ENCODE peak calls at places on chromosomes 1 and 21, in five cellular contexts. W is CD4-positive, alpha-beta memory T cell; O is cardiac fibroblast; D is astrocyte of the spinal cord; I is transverse colon. E is an unnamed sample.

GRCh38 chr21:45011911-45012660 is 62.3 kb upstream of the ADARB1 start:
- DNase-seq in W (no peak), O (peak; percentile 94), D (peak; percentile 87), I (peak; percentile 19), E (no peak)

GRCh38 chr21:37483776-37484175 is 117.2 kb downstream of the DYRK1A start:
- DNase-seq in W (no peak), O (no peak), D (no peak), I (no peak), E (no peak)

GRCh38 chr1:184567648-184568047 is 180.8 kb downstream of the C1orf21 start:
- DNase-seq in W (no peak), O (peak; percentile 23), D (peak; percentile 45), I (no peak), E (no peak)

GRCh38 chr1:17012775-17013501 is 1.2 kb upstream of the ATP13A2 start:
- DNase-seq in W (no peak), O (peak; percentile 72), D (peak; percentile 46), I (no peak), E (no peak)

GRCh38 chr1:18926315-18927081 is 24.1 kb upstream of the ALDH4A1 start:
- DNase-seq in W (peak; percentile 80), O (peak; percentile 98), D (peak; percentile 93), I (peak; percentile 70), E (peak; percentile 80)

GRCh38 chr1:245749053-245749452 is 594.3 kb downstream of the KIF26B start:
- DNase-seq in W (no peak), O (no peak), D (no peak), I (no peak), E (no peak)

GRCh38 chr1:12123172-12123571 is 43.6 kb upstream of the TNFRSF1B start:
- DNase-seq in W (no peak), O (no peak), D (no peak), I (no peak), E (no peak)

GRCh38 chr21:16156841-16157240 is 427.1 kb downstream of the USP25 start:
- DNase-seq in W (no peak), O (no peak), D (no peak), I (no peak), E (no peak)

GRCh38 chr1:236148471-236148847 is 6.1 kb downstream of the GPR137B start:
- DNase-seq in W (no peak), O (no peak), D (peak; percentile 36), I (no peak), E (no peak)

GRCh38 chr1:4977701-4978100 is 323.3 kb downstream of the AJAP1 start:
- DNase-seq in W (no peak), O (no peak), D (no peak), I (no peak), E (no peak)

GRCh38 chr21:37682908-37683307 is 233.3 kb downstream of the KCNJ6 start:
- DNase-seq in W (no peak), O (peak; percentile 28), D (no peak), I (no peak), E (no peak)

GRCh38 chr21:37536616-37537278 is 170.2 kb downstream of the DYRK1A start:
- DNase-seq in W (no peak), O (no peak), D (no peak), I (no peak), E (no peak)

GRCh38 chr1:162720996-162721395 is 69.5 kb upstream of the HSD17B7 start:
- DNase-seq in W (no peak), O (peak; percentile 51), D (peak; percentile 33), I (no peak), E (no peak)

GRCh38 chr1:26697441-26697977 is 1.7 kb downstream of the ARID1A start:
- DNase-seq in W (no peak), O (no peak), D (no peak), I (no peak), E (no peak)

GRCh38 chr1:26696645-26697440 is 1.0 kb downstream of the ARID1A start:
- DNase-seq in W (peak; percentile 78), O (no peak), D (no peak), I (peak; percentile 52), E (peak; percentile 75)

GRCh38 chr1:26694597-26695416 is 1.0 kb upstream of the ARID1A start:
- DNase-seq in W (no peak), O (no peak), D (no peak), I (peak; percentile 20), E (no peak)

GRCh38 chr1:26695417-26696190 is at the start of gene ARID1A:
- DNase-seq in W (peak; percentile 98), O (peak; percentile 98), D (peak; percentile 99), I (peak; percentile 97), E (peak; percentile 100)

GRCh38 chr1:26696191-26696644 is 403 bp downstream of the ARID1A start:
- DNase-seq in W (no peak), O (no peak), D (no peak), I (peak; percentile 17), E (no peak)
- H3K4me3 ChIP-seq in W (no peak overlapping the region), O (peak overlapping the region; percentile 73), D (peak overlapping the region; percentile 74), I (peak overlapping the region; percentile 90), E (peak overlapping the region; percentile 88)

DNA sequence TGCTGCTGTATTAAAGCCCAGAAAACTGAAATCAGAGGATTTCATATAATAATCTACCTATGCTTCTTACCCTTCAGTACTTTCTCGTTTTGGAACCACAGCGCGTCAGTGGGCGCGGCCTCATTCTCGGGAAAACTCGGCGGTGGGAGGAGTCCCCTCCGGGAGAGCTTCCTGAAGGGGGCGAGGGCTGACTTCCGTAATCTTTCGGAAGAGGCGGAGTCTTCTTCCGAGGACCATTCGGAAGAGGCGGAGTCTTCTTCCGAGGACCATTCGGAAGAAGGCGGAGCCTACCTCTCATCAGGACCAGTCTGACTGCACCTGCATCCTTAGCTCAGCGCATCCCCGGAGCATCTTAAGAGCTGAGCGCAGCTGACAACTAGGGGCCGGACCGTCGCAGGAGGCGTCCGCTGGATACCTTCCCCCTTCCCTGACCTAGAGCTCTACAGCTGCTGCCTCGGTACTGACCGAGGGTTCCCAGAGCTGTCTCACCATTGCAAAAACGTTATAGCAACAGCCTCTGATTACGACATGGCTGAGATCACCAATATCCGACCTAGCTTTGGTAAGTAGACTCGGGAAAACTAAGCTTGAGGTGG is at the start of gene SYT11:
- DNase-seq in W (peak; percentile 91), O (peak; percentile 96), D (peak; percentile 96), I (peak; percentile 96), E (peak; percentile 92)
- H3K4me3 ChIP-seq in W (peak within 1 kb of the TSS; percentile 36), O (peak within 1 kb of the TSS; percentile 59), D (peak within 1 kb of the TSS; percentile 56), I (peak within 1 kb of the TSS; percentile 41), E (peak within 1 kb of the TSS; percentile 73)

GRCh38 chr1:89022167-89022959 is at the start of gene GBP3:
- DNase-seq in W (peak; percentile 56), O (peak; percentile 81), D (peak; percentile 79), I (no peak), E (no peak)
- H3K4me3 ChIP-seq in W (peak within 1 kb of the TSS; percentile 49), O (peak within 1 kb of the TSS; percentile 68), D (peak within 1 kb of the TSS; percentile 74), I (peak within 1 kb of the TSS; percentile 44), E (peak within 1 kb of the TSS; percentile 70)

GRCh38 chr21:42061195-42061865 is 9.8 kb upstream of the UMODL1 start:
- DNase-seq in W (no peak), O (no peak), D (no peak), I (peak; percentile 70), E (peak; percentile 79)

GRCh38 chr21:42063206-42063577 is 7.9 kb upstream of the UMODL1 start:
- DNase-seq in W (no peak), O (no peak), D (no peak), I (peak; percentile 71), E (peak; percentile 62)

GRCh38 chr21:42062543-42063022 is 8.5 kb upstream of the UMODL1 start:
- DNase-seq in W (peak; percentile 97), O (no peak), D (no peak), I (peak; percentile 76), E (peak; percentile 92)

GRCh38 chr21:42060166-42060565 is 11.0 kb upstream of the UMODL1 start:
- DNase-seq in W (no peak), O (no peak), D (no peak), I (no peak), E (no peak)

DNA sequence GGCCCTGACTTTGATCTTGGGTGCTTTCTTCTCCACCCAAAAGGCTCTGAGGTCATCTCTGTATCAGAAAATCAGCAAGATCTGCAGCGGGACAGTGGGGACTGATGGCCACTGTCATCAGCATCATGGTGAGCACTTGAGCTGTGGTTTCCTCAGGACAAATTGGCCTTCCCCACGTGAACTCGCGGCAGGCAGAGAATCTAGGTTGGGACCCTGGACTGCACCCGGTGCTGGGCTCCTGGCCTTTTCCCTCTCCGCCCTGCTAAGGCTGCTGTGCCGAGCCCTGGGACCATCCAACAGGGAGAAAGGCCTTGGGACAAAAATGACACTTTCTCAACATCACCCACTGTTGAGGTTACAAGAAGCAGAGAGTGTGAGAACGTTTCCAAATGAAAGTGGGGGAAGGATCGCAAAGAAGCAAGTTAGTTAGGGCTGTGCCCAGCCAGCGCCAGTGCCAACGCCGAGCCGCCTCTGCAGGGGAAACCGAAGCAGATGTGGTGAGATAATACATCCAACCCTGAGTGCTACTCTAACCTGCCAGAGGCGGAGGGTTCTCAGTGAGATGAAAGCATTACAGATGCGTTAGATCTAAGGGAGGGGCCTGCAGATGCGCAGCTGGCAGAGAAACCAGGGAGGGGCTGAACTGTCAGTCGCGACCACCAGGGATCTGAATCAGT is 9.1 kb upstream of the UMODL1 start:
- DNase-seq in W (peak; percentile 93), O (no peak), D (no peak), I (peak; percentile 41), E (no peak)
- H3K4me3 ChIP-seq in W (peak overlapping the region; percentile 97), O (no peak overlapping the region), D (no peak overlapping the region), I (no peak overlapping the region), E (peak overlapping the region; percentile 18)

DNA sequence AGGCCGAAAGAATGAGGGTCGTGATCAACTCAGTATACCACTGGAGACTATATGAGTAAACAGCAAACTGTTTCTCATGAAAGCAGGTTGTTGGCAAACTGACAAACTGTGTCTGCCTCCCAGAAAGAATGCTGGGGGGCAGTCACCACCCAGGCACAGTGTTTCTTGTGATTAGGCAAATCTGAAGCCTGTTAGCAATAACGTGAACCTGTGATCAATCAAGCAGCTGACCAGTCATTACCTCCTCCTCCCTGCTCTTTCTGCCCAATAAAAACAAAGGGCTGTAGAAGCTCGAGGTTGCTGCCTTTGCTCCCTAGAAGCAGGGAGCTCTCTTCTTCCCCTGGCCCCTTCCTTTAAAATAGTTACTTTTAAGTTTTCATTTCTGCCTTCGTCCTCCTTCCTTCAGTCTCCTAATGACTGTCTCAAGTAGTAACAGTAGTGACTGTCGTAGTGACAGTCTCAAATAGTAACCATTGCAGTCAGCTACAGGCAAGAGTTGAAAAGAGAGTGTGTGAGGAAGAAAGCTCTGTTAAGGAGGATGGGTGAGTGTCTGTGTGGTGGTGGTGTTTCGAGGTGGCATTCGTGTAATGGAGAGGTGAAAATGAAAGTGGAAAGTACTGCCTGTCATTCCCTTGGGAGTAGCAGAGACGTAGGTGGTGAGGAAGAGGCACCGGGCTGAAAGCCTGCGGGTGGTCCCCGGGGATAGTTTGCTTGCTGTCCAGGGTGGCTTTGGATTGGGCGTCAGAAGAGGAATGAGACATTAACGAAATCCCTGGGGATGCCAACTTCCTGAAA is 14.5 kb downstream of the HHAT start:
- DNase-seq in W (peak; percentile 8), O (peak; percentile 49), D (no peak), I (no peak), E (peak; percentile 34)
- H3K4me3 ChIP-seq in W (no peak overlapping the region), O (peak overlapping the region; percentile 24), D (peak overlapping the region; percentile 9), I (peak overlapping the region; percentile 25), E (peak overlapping the region; percentile 8)

GRCh38 chr1:9070421-9071015 is 1.1 kb upstream of the SLC2A5 start:
- DNase-seq in W (no peak), O (no peak), D (no peak), I (no peak), E (no peak)

GRCh38 chr1:9069324-9070100 is at the start of gene SLC2A5:
- DNase-seq in W (no peak), O (no peak), D (no peak), I (peak; percentile 49), E (peak; percentile 75)

GRCh38 chr1:9073148-9073547 is 3.7 kb upstream of the SLC2A5 start:
- DNase-seq in W (no peak), O (no peak), D (no peak), I (no peak), E (no peak)

GRCh38 chr1:9068971-9069323 is 488 bp downstream of the SLC2A5 start:
- DNase-seq in W (no peak), O (no peak), D (peak; percentile 16), I (no peak), E (no peak)

GRCh38 chr1:9071554-9072235 is 2.3 kb upstream of the SLC2A5 start:
- DNase-seq in W (no peak), O (no peak), D (no peak), I (no peak), E (no peak)
- H3K4me3 ChIP-seq in W (no peak overlapping the region), O (no peak overlapping the region), D (no peak overlapping the region), I (no peak overlapping the region), E (no peak overlapping the region)